ENCODE peak calls at places on chromosome 21, in seven cellular contexts. C is breast epithelium, D is cardiac muscle cell, O is heart left ventricle, R is H9, H is brain microvascular endothelial cell, Z is right cardiac atrium. T is an unnamed sample. For H3K27me3, the result is how much of the 10 kb centered on the place peaks cover.

GRCh38 chr21:15015622-15016471 is 49.0 kb downstream of the NRIP1 start:
- DNase-seq in O (no peak), R (no peak), D (peak), H (peak), C (no peak), Z (no peak), T (no peak)

GRCh38 chr21:29786509-29786908 is 153.3 kb downstream of the GRIK1 start:
- DNase-seq in C (no peak), Z (no peak), D (no peak), O (no peak), R (no peak), H (no peak), T (no peak)

GRCh38 chr21:17387030-17387617 is 125.7 kb upstream of the CXADR start:
- DNase-seq in R (no peak), C (no peak), H (peak), D (peak), O (peak), Z (no peak), T (no peak)

GRCh38 chr21:27212444-27212843 is 245.6 kb upstream of the ADAMTS5 start:
- DNase-seq in C (no peak), D (no peak), O (no peak), H (no peak), Z (no peak), R (no peak), T (no peak)

GRCh38 chr21:38308010-38308784 is 51.4 kb downstream of the KCNJ15 start:
- DNase-seq in C (no peak), Z (no peak), O (no peak), D (peak), R (no peak), H (no peak), T (no peak)

GRCh38 chr21:38120984-38121855 is 135.6 kb upstream of the KCNJ15 start:
- DNase-seq in C (no peak), O (no peak), H (no peak), D (no peak), R (no peak), Z (no peak), T (no peak)

GRCh38 chr21:39696620-39697019 is 48.4 kb upstream of the IGSF5 start:
- DNase-seq in Z (no peak), O (no peak), D (no peak), R (peak), C (no peak), H (no peak), T (no peak)

GRCh38 chr21:15206514-15206913 is 141.7 kb upstream of the NRIP1 start:
- DNase-seq in D (no peak), C (no peak), H (no peak), O (no peak), Z (no peak), R (no peak), T (no peak)

GRCh38 chr21:26120833-26121232 is 49.7 kb downstream of the APP start:
- DNase-seq in C (peak), D (peak), H (no peak), O (no peak), R (peak), Z (no peak), T (no peak)

GRCh38 chr21:41766051-41766882 is 585 bp downstream of the RIPK4 start:
- DNase-seq in Z (no peak), C (no peak), D (peak), H (no peak), R (no peak), O (no peak), T (no peak)

GRCh38 chr21:41766883-41767605 is at the start of gene RIPK4:
- DNase-seq in R (peak), D (no peak), O (no peak), H (no peak), C (peak), Z (peak), T (no peak)

GRCh38 chr21:41768371-41769042 is 1.7 kb upstream of the RIPK4 start:
- DNase-seq in R (peak), C (no peak), H (peak), O (no peak), Z (no peak), D (peak), T (no peak)

GRCh38 chr21:41769106-41769505 is 2.3 kb upstream of the RIPK4 start:
- DNase-seq in R (no peak), C (no peak), D (no peak), Z (no peak), H (no peak), O (no peak), T (no peak)

DNA sequence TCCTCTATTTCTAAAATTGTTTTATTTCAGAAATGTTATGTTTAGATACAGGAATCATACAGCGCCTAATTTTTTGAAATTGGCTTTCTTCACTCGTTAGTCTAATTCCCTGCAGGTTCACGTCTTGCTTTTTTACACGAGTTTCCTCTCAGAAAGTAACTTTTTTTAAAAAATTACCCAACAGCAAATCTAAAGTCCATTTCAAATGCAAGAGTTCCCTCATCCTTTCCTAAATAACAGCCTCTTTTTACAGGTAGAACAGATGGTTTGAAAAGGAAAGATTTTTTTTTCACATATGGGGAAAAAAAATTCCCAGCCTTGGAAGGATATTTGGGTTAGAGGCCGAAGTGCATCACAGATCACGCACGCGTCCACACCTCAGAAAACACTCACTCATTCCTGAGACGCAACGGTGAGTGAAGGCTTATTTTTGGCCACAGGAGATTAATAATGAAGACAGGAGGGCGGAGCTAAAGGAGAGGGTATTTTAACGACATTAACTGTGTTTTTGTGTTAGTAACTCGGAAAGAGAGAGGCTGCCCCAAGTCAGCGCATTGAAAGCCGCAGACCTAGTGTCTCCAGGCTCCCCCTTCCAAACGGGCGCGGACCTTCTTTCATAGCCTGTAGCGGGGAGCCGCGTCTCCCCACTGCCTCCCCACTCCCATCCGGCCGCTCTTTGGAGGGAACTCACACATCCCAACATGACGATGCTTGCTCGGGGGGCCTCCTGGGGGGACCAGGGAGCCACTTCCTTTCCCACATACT is 936 bp upstream of the RIPK4 start:
- DNase-seq in Z (no peak), C (no peak), D (no peak), R (no peak), H (no peak), O (no peak), T (no peak)
- H3K27me3 ChIP-seq in Z (under half), C (under half), D (half or more), R (half or more), H (under half), O (half or more), T (under half)

DNA sequence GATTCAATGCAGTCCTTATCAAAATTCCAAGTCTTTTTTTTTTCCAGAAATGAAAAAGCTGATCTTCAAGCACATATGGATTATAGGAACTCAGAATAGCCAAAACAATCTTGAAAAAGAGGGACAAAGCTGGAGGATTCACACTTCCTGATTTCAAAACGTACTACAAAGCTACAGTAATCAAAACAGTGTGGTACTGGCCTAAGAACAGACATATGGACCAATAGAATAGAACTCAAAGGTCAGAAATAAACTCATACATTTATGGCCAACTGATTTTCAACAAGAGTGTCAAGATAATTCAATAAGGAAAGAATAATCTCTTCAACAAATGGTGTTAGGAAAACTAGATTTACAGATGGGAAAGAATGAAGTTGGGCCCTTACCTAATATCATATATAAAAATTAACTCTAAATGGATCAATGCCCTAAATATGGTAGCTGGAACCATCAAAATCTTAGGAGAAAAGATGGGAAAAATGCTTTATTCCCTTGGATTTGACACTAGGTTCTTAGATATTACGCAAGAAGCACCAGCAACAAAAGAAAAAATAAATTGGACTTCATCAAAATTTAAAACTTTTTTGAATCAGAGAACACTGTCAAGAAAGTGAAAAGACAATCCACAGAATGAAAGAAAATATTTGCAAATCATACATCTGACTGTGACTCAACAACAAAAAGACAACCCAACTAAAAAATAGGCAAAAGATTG is 4.0 kb upstream of the KRTAP10-12 start:
- DNase-seq in H (no peak), D (no peak), Z (no peak), R (no peak), O (no peak), C (no peak), T (no peak)
- H3K27me3 ChIP-seq in H (under half), D (under half), Z (under half), R (under half), O (under half), C (under half), T (under half)

GRCh38 chr21:31707499-31707898 is 24.4 kb downstream of the SCAF4 start:
- DNase-seq in C (no peak), Z (no peak), R (no peak), H (no peak), O (no peak), D (no peak), T (no peak)
- H3K27me3 ChIP-seq in C (under half), Z (under half), R (under half), H (under half), O (under half), D (under half), T (under half)

GRCh38 chr21:44555200-44555875 is 3.3 kb downstream of the KRTAP10-3 start:
- DNase-seq in C (no peak), H (no peak), D (no peak), Z (peak), O (no peak), R (no peak), T (peak)
- H3K27me3 ChIP-seq in C (under half), H (under half), D (under half), Z (under half), O (under half), R (under half), T (under half)

DNA sequence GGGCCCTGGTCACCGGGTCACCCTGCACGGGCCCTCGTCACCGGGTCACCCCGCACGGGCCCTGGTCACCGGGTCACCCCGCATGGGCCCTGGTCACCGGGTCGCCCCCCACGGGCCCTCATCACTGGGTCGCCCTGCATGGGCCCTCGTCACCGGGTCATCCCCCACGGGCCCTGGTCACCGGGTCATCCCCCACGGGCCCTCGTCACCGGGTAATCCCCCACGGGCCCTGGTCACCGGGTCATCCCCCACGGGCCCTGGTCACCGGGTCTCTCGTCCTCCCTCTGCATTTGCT is 77.6 kb downstream of the RIPK4 start:
- DNase-seq in O (no peak), D (no peak), C (no peak), R (no peak), Z (no peak), H (no peak), T (no peak)
- H3K27me3 ChIP-seq in O (under half), D (under half), C (under half), R (under half), Z (under half), H (under half), T (under half)

GRCh38 chr21:44647222-44647552 is 973 bp downstream of the KRTAP10-11 start:
- DNase-seq in Z (no peak), C (no peak), H (no peak), O (no peak), R (no peak), D (no peak), T (no peak)
- H3K27me3 ChIP-seq in Z (under half), C (under half), H (under half), O (under half), R (under half), D (under half), T (under half)

DNA sequence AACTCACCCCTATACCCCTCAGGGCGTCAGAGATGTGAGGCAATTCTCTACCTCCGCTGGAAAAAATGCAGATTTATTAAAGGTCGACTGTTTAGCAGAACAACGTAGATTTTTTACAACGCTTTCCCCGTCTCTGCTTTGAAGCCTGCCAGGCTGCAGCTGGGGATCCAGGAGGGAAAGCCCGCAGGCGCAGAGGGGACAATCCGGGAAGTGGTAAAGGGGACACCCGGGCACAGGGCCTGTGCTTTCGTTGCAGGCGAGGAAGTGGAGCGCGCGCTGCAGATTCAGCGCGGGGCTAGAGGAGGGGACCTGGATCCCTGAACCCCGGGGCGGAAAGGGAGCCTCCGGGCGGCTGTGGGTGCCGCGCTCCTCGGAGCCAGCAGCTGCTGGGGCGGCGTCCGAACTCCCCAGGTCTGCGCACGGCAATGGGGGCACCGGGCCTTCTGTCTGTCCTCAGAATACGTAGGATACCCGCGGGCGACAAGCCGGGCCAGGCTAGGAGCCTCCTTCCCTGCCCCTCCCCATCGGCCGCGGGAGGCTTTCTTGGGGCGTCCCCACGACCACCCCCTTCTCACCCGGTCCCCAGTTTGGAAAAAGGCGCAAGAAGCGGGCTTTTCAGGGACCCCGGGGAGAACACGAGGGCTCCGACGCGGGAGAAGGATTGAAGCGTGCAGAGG is 5.5 kb downstream of the SIM2 start:
- DNase-seq in R (no peak), D (no peak), O (no peak), Z (no peak), C (no peak), H (no peak), T (no peak)
- H3K27me3 ChIP-seq in R (half or more), D (half or more), O (half or more), Z (under half), C (under half), H (half or more), T (under half)

DNA sequence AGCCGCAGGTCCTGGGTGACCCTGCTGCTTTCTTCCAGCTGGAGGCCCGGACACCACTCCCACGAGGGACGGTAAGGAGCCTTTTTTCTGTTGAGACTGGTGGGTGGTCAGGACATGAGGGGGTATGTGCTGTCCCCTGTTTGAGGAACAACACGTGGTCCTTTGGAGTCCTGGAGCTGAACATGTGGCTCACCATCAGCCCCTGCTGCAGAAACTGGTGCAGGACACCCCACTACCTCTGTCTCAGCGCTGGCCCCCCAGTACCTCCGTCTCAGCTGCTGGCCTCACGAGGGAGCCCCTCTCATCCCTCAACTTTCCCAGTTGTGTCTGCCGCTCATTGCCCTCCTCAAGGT is 34.7 kb downstream of the SLC19A1 start:
- DNase-seq in C (no peak), Z (no peak), R (no peak), H (no peak), O (no peak), D (no peak), T (no peak)
- H3K27me3 ChIP-seq in C (under half), Z (under half), R (under half), H (under half), O (under half), D (under half), T (under half)

T was measured in vagina.